ENCODE peak calls at places on chromosomes 7 and 10, in nine cellular contexts. X is thoracic aorta; O is naive thymus-derived CD4-positive, alpha-beta T cell; S is transverse colon; P is heart left ventricle; E is sigmoid colon; V is tibial artery; A is fibroblast of the aortic adventitia; N is brain microvascular endothelial cell. M is an unnamed sample.

GRCh38 chr7:114949227-114949626 is 27.3 kb downstream of the MDFIC start:
- DNase-seq in S (no peak), E (no peak), A (no peak), V (no peak), N (no peak), P (no peak), O (no peak), X (no peak), M (no peak)

GRCh38 chr10:93468532-93469213 is 13.5 kb downstream of the MYOF start:
- DNase-seq in V (no peak), A (peak), E (no peak), P (no peak), X (no peak), O (no peak), N (peak), S (no peak), M (peak)

GRCh38 chr7:17239683-17240521 is 58.5 kb upstream of the AHR start:
- DNase-seq in A (peak), V (no peak), S (no peak), X (no peak), P (no peak), N (peak), O (no peak), E (no peak), M (no peak)

GRCh38 chr10:44399478-44400451 is 14.9 kb upstream of the CXCL12 start:
- DNase-seq in S (no peak), N (no peak), X (no peak), P (no peak), A (peak), E (no peak), O (no peak), V (no peak), M (no peak)

GRCh38 chr10:89904755-89905154 is 203.4 kb downstream of the KIF20B start:
- DNase-seq in A (no peak), V (no peak), E (no peak), X (no peak), N (no peak), S (no peak), O (no peak), P (no peak), M (no peak)

GRCh38 chr10:126073606-126074005 is 177.2 kb downstream of the FANK1 start:
- DNase-seq in S (no peak), A (peak), V (no peak), O (no peak), E (no peak), X (no peak), P (no peak), N (peak), M (no peak)

GRCh38 chr10:95237376-95238170 is 43.5 kb downstream of the ACSM6 start:
- DNase-seq in V (peak), O (no peak), E (no peak), S (no peak), A (no peak), X (no peak), P (no peak), N (no peak), M (no peak)

GRCh38 chr10:70286616-70287015 is 2.8 kb upstream of the NPFFR1 start:
- DNase-seq in E (no peak), O (no peak), X (no peak), N (no peak), A (no peak), P (no peak), S (no peak), V (no peak), M (no peak)

GRCh38 chr7:130349911-130350782 is 5.5 kb downstream of the CPA5 start:
- DNase-seq in O (no peak), X (no peak), N (no peak), S (no peak), P (peak), E (no peak), V (no peak), A (no peak), M (no peak)

GRCh38 chr7:55415173-55415778 is 50.1 kb downstream of the LANCL2 start:
- DNase-seq in X (peak), A (peak), N (peak), V (peak), O (peak), P (peak), E (peak), S (peak), M (no peak)

GRCh38 chr7:139813689-139814088 is 15.4 kb upstream of the TBXAS1 start:
- DNase-seq in E (no peak), P (no peak), V (no peak), X (no peak), A (no peak), S (no peak), N (no peak), O (no peak), M (no peak)

GRCh38 chr7:69025249-69025648 is 573.0 kb upstream of the AUTS2 start:
- DNase-seq in A (no peak), S (no peak), P (no peak), E (no peak), X (no peak), O (no peak), N (no peak), V (no peak), M (no peak)

GRCh38 chr10:125823663-125824251 is 411 bp downstream of the BCCIP start:
- DNase-seq in A (no peak), X (no peak), N (no peak), S (no peak), P (no peak), V (no peak), O (no peak), E (no peak), M (no peak)

GRCh38 chr7:30845426-30846135 is 66.1 kb upstream of the AQP1 start:
- DNase-seq in E (peak), P (peak), S (no peak), V (peak), N (no peak), X (no peak), O (no peak), A (peak), M (no peak)

GRCh38 chr7:143223784-143224183 is 1.9 kb downstream of the TAS2R40 start:
- DNase-seq in O (no peak), X (no peak), S (no peak), E (no peak), A (no peak), P (no peak), N (no peak), V (no peak), M (no peak)

GRCh38 chr7:116170180-116170579 is 40.2 kb upstream of the TES start:
- DNase-seq in V (no peak), A (no peak), O (no peak), X (no peak), S (no peak), N (no peak), P (no peak), E (no peak), M (no peak)

GRCh38 chr7:815284-816216 is 16.7 kb upstream of the SUN1 start:
- DNase-seq in X (no peak), E (peak), P (peak), A (no peak), O (peak), V (no peak), S (peak), N (no peak), M (no peak)

GRCh38 chr7:113159746-113160339 is 41.5 kb upstream of the SMIM30 start:
- DNase-seq in E (no peak), P (no peak), O (no peak), A (peak), S (no peak), V (no peak), X (no peak), N (peak), M (no peak)

GRCh38 chr7:22591271-22591670 is 91.3 kb upstream of the STEAP1B start:
- DNase-seq in A (no peak), P (no peak), O (no peak), N (no peak), X (no peak), V (no peak), E (no peak), S (no peak), M (no peak)

GRCh38 chr7:134783294-134784069 is 4.0 kb downstream of the CALD1 start:
- DNase-seq in S (no peak), A (no peak), X (no peak), O (no peak), E (no peak), P (no peak), V (no peak), N (no peak), M (no peak)

GRCh38 chr10:6583447-6583846 is 3.4 kb upstream of the PRKCQ start:
- DNase-seq in S (no peak), E (no peak), O (peak), N (no peak), P (no peak), A (no peak), V (no peak), X (no peak), M (no peak)

GRCh38 chr7:42170724-42171123 is 66.3 kb downstream of the GLI3 start:
- DNase-seq in O (no peak), E (no peak), X (no peak), N (no peak), P (no peak), V (no peak), A (no peak), S (no peak), M (no peak)

GRCh38 chr10:110310741-110311140 is 6.0 kb upstream of the SMNDC1 start:
- DNase-seq in S (no peak), N (no peak), E (no peak), X (no peak), V (no peak), A (peak), P (no peak), O (no peak), M (no peak)

GRCh38 chr7:134988161-134988560 is 1.9 kb downstream of the AGBL3 start:
- DNase-seq in N (no peak), X (no peak), A (no peak), V (no peak), S (no peak), P (no peak), O (no peak), E (no peak), M (no peak)

GRCh38 chr7:157568785-157569584 is 232.2 kb downstream of the DNAJB6 start:
- DNase-seq in O (peak), E (peak), V (no peak), S (peak), N (peak), A (no peak), X (no peak), P (peak), M (no peak)

GRCh38 chr10:70121281-70121949 is 11.2 kb downstream of the AIFM2 start:
- DNase-seq in V (no peak), S (no peak), A (no peak), O (no peak), E (no peak), X (no peak), N (no peak), P (no peak), M (no peak)

GRCh38 chr7:12570148-12570528 is 382 bp upstream of the SCIN start:
- DNase-seq in A (no peak), N (no peak), S (peak), E (no peak), P (no peak), V (no peak), O (no peak), X (no peak), M (no peak)

GRCh38 chr10:132687893-132688579 is 97.9 kb downstream of the NKX6-2 start:
- DNase-seq in P (peak), X (no peak), E (peak), S (no peak), N (no peak), O (no peak), A (no peak), V (peak), M (no peak)

GRCh38 chr7:73833251-73833919 is 2.6 kb downstream of the CLDN4 start:
- DNase-seq in X (no peak), P (no peak), A (no peak), O (no peak), E (no peak), N (no peak), S (peak), V (no peak), M (no peak)

GRCh38 chr7:132503415-132503814 is 72.9 kb downstream of the PLXNA4 start:
- DNase-seq in O (no peak), P (no peak), E (no peak), V (no peak), X (no peak), S (no peak), A (no peak), N (no peak), M (no peak)

GRCh38 chr10:70596860-70597809 is 5.4 kb downstream of the PRF1 start:
- DNase-seq in O (no peak), X (no peak), V (no peak), A (no peak), S (no peak), N (no peak), E (no peak), P (no peak), M (no peak)

GRCh38 chr10:21399392-21400015 is 126.0 kb downstream of the SKIDA1 start:
- DNase-seq in X (no peak), N (peak), A (peak), S (no peak), P (no peak), E (no peak), O (no peak), V (no peak), M (peak)

GRCh38 chr7:26616235-26616634 is 248.2 kb downstream of the SKAP2 start:
- DNase-seq in E (no peak), O (no peak), N (no peak), X (no peak), A (no peak), V (no peak), P (no peak), S (no peak), M (no peak)

GRCh38 chr10:63474488-63474887 is 8.7 kb upstream of the JMJD1C start:
- DNase-seq in A (no peak), N (no peak), P (no peak), X (no peak), S (no peak), V (no peak), O (no peak), E (no peak), M (no peak)

GRCh38 chr7:75565129-75565528 is 73.0 kb downstream of the SPDYE5 start:
- DNase-seq in V (no peak), S (no peak), E (no peak), O (no peak), N (peak), A (peak), P (peak), X (no peak), M (peak)

GRCh38 chr10:127259385-127259784 is 63.0 kb upstream of the INSYN2A start:
- DNase-seq in V (no peak), P (no peak), X (no peak), E (no peak), N (no peak), S (no peak), O (no peak), A (no peak), M (no peak)

GRCh38 chr7:77867208-77867915 is 68.8 kb downstream of the PHTF2 start:
- DNase-seq in E (no peak), A (peak), X (no peak), N (peak), S (no peak), P (no peak), V (no peak), O (no peak), M (no peak)

GRCh38 chr10:33201971-33202370 is 132.5 kb downstream of the NRP1 start:
- DNase-seq in A (no peak), X (no peak), O (no peak), E (no peak), S (no peak), P (no peak), V (no peak), N (no peak), M (no peak)

GRCh38 chr10:121747163-121747775 is 149.0 kb upstream of the FGFR2 start:
- DNase-seq in V (no peak), O (no peak), X (no peak), P (no peak), S (no peak), A (no peak), N (no peak), E (no peak), M (no peak)
- H3K4me3 ChIP-seq in V (no peak), O (no peak), X (no peak), P (no peak), S (no peak), A (no peak), N (no peak), E (no peak), M (no peak)

GRCh38 chr7:19114591-19114855 is 2.9 kb downstream of the TWIST1 start:
- DNase-seq in O (no peak), X (no peak), V (no peak), P (no peak), N (no peak), S (no peak), E (no peak), A (peak), M (no peak)

GRCh38 chr7:19116121-19117080 is 1.0 kb downstream of the TWIST1 start:
- DNase-seq in E (peak), V (peak), P (peak), S (no peak), A (peak), X (no peak), N (peak), O (no peak), M (no peak)

GRCh38 chr7:19113001-19113349 is 4.5 kb downstream of the TWIST1 start:
- DNase-seq in A (no peak), O (no peak), X (no peak), P (no peak), S (no peak), E (no peak), V (no peak), N (no peak), M (no peak)

GRCh38 chr7:19112290-19113000 is 5.0 kb downstream of the TWIST1 start:
- DNase-seq in V (no peak), E (peak), P (peak), O (no peak), X (no peak), A (peak), N (peak), S (no peak), M (no peak)

DNA sequence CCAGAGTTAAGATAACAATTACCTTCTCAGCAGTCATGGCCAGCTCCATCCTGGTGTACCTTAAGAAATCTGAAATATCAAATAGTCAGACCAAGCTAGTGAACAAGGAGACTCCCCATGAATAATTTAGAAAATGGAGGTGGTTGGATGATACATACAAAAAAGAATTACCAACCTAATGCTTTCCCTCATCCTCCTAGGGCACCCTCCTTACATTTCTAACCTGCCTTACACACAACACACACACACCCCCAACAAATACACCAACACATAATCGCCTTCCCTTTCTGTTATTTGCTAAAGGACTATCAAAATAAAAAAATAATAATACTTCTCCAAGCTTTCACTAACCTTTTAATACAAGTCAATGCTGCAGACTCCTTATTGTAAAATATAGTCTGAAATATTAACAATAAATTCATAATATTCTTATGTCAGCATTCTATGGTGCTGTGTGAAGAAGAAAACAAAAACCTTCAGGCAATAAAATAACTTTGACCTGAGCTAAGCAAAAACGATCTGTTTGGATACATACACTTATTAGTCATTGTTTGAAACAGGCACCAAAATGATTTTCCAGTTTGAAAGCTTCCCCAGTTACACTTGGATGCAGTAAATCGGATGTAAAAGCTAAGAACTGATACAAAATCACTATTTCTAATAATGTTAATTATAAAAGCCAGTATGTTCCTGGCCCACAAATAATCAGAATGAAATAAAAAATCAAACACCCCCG is 3.4 kb downstream of the TWIST1 start:
- DNase-seq in N (peak), P (no peak), O (no peak), E (no peak), S (no peak), V (no peak), A (peak), X (no peak), M (no peak)
- H3K4me3 ChIP-seq in N (peak), P (no peak), O (no peak), E (no peak), S (no peak), V (no peak), A (peak), X (peak), M (no peak)

DNA sequence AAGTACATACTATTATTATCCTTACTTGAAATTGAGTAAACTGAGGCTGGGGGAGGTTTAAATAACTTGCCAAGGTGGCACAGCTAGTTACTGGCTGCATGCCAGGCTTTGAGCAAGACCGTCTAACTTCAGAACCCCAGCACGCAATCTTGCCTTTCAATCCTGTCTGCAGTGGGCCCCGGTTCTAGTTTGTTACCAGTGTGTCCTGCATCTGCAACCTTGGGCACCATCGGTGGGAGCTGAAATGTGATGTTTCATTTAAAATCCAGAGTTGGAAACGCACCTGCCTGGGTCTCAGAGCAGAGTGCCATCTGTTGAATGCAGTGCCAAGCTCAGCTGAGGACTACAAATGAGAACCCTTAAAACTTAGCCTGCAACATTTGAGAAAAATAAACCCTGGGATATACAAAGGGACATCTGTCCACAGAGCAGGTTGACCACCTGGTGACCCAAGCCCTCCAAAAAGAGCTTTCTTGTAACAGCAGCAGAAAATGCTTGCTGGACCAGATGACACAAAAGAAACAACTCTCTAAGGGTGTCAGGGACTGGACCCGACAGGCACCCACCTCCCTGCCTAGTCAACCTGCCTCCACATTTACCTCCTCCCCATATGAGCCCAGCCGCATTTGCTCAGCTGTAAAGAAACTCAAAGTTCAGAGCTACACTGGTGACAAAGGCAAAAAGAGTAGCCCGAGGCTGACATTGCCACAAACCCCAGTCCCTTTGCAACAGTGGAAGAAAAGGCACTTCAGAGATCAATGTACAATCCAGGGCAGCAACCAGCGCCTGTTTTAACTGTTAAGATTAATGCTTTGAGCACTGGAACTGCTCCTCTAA is 1.7 kb downstream of the SH3PXD2A start:
- DNase-seq in O (no peak), X (no peak), S (peak), V (peak), E (peak), A (peak), N (no peak), P (peak), M (no peak)
- H3K4me3 ChIP-seq in O (no peak), X (peak), S (peak), V (peak), E (peak), A (peak), N (peak), P (peak), M (peak)

GRCh38 chr10:97407211-97407951 is 6.2 kb upstream of the RRP12 start:
- DNase-seq in P (peak), V (no peak), X (no peak), N (peak), O (peak), S (peak), E (peak), A (peak), M (no peak)
- H3K4me3 ChIP-seq in P (no peak), V (no peak), X (peak), N (peak), O (peak), S (no peak), E (no peak), A (no peak), M (peak)

DNA sequence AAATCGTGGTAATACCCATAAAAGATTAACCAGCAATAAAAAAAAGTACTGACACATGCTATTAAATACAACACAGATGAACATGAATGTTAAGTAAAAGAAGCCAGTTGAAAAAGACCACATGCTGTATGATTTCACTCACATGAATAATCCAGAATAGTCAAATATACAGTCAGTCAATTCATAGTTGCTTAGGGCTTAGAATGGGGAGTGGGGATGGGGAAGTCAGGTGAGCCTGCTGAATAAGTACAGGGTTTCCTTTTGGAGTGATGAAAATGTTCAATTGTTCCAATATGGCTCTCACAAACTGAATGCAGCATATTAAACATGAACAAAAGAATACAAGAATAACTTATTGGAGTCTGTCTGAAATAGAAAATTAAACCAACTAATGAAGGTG is 1.8 kb downstream of the COA1 start:
- DNase-seq in P (no peak), A (no peak), V (no peak), X (no peak), S (no peak), O (no peak), E (no peak), N (no peak), M (no peak)
- H3K4me3 ChIP-seq in P (no peak), A (no peak), V (no peak), X (no peak), S (no peak), O (no peak), E (no peak), N (no peak), M (no peak)